ENCODE peak calls at places on chromosome 3, in five cellular contexts. O, Q, C, Z and M are unnamed samples.

GRCh38 chr3:88189361-88189810 is 39.6 kb downstream of the C3orf38 start:
- DNase-seq in Q (no peak), Z (no peak), O (no peak), C (no peak), M (no peak)

GRCh38 chr3:2856062-2856792 is 253.9 kb downstream of the IL5RA start:
- DNase-seq in Q (no peak), C (no peak), O (no peak), Z (no peak), M (no peak)

GRCh38 chr3:128493221-128494151 is 485 bp upstream of the GATA2 start:
- DNase-seq in O (no peak), C (no peak), Z (no peak), Q (no peak), M (peak)

GRCh38 chr3:144810150-144810549 is 838.5 kb downstream of the DIPK2A start:
- DNase-seq in Q (no peak), C (no peak), Z (no peak), O (no peak), M (no peak)

GRCh38 chr3:17554078-17554477 is 188.4 kb downstream of the TBC1D5 start:
- DNase-seq in Z (no peak), Q (no peak), O (no peak), C (no peak), M (no peak)

GRCh38 chr3:164417955-164418354 is 660.3 kb downstream of the SI start:
- DNase-seq in C (no peak), Z (no peak), O (no peak), Q (no peak), M (no peak)

GRCh38 chr3:10648181-10648580 is 142.8 kb upstream of the ATP2B2 start:
- DNase-seq in Q (no peak), Z (no peak), C (no peak), O (no peak), M (no peak)

GRCh38 chr3:46110701-46111493 is 83.6 kb upstream of the XCR1 start:
- DNase-seq in Q (no peak), O (no peak), C (peak), Z (no peak), M (no peak)

GRCh38 chr3:125043599-125044151 is 12.1 kb downstream of the HEG1 start:
- DNase-seq in Z (peak), O (peak), Q (no peak), C (no peak), M (peak)

GRCh38 chr3:71299160-71299559 is 284.4 kb downstream of the FOXP1 start:
- DNase-seq in O (no peak), Q (no peak), C (no peak), Z (no peak), M (no peak)

GRCh38 chr3:132284006-132284405 is 33.2 kb upstream of the ACP3 start:
- DNase-seq in Z (no peak), C (no peak), O (no peak), Q (no peak), M (no peak)

GRCh38 chr3:32438596-32439344 is 47.1 kb downstream of the CMTM7 start:
- DNase-seq in C (no peak), Z (no peak), Q (no peak), O (no peak), M (no peak)

GRCh38 chr3:183819831-183820230 is 5.5 kb downstream of the MAP6D1 start:
- DNase-seq in Q (no peak), Z (no peak), C (no peak), O (no peak), M (no peak)

GRCh38 chr3:107855710-107856109 is 235.1 kb downstream of the CD47 start:
- DNase-seq in C (no peak), Q (peak), Z (no peak), O (no peak), M (no peak)

GRCh38 chr3:29649815-29650547 is 369.1 kb downstream of the RBMS3 start:
- DNase-seq in Z (no peak), O (no peak), Q (no peak), C (no peak), M (no peak)

GRCh38 chr3:102194760-102195159 is 240.1 kb upstream of the ZPLD1 start:
- DNase-seq in Q (no peak), Z (no peak), C (no peak), O (no peak), M (no peak)

GRCh38 chr3:33060609-33061337 is 36.2 kb downstream of the GLB1 start:
- DNase-seq in Q (no peak), C (no peak), Z (no peak), O (peak), M (no peak)

GRCh38 chr3:126320517-126321293 is 36.5 kb downstream of the KLF15 start:
- DNase-seq in Z (no peak), C (peak), Q (no peak), O (no peak), M (no peak)

GRCh38 chr3:113148307-113148703 is 63.1 kb upstream of the BOC start:
- DNase-seq in Q (no peak), C (peak), Z (peak), O (no peak), M (no peak)

GRCh38 chr3:29453278-29453961 is 172.5 kb downstream of the RBMS3 start:
- DNase-seq in C (peak), O (peak), Z (peak), Q (no peak), M (peak)

GRCh38 chr3:99242271-99242670 is 340.8 kb upstream of the DCBLD2 start:
- DNase-seq in O (no peak), C (no peak), Q (no peak), Z (no peak), M (no peak)

GRCh38 chr3:46100812-46101211 is 73.5 kb upstream of the XCR1 start:
- DNase-seq in C (no peak), O (no peak), Z (peak), Q (no peak), M (no peak)

GRCh38 chr3:52350436-52350835 is 34.3 kb downstream of the DNAH1 start:
- DNase-seq in Z (no peak), Q (no peak), C (no peak), O (no peak), M (no peak)

GRCh38 chr3:83033123-83033522 is 1271.7 kb upstream of the GBE1 start:
- DNase-seq in O (no peak), Z (no peak), C (no peak), Q (no peak), M (no peak)

GRCh38 chr3:125125822-125126245 is 70.0 kb upstream of the HEG1 start:
- DNase-seq in Z (no peak), Q (no peak), C (no peak), O (no peak), M (no peak)

GRCh38 chr3:71372911-71373637 is 210.5 kb downstream of the FOXP1 start:
- DNase-seq in C (no peak), O (no peak), Z (no peak), Q (no peak), M (no peak)

GRCh38 chr3:52524752-52525661 is 8.7 kb downstream of the NT5DC2 start:
- DNase-seq in C (no peak), Z (peak), O (no peak), Q (no peak), M (peak)

GRCh38 chr3:28449398-28449797 is 100.8 kb upstream of the AZI2 start:
- DNase-seq in O (no peak), Q (no peak), Z (no peak), C (no peak), M (no peak)

GRCh38 chr3:3307491-3307890 is 128.0 kb upstream of the CRBN start:
- DNase-seq in Z (no peak), C (no peak), O (no peak), Q (no peak), M (no peak)

GRCh38 chr3:20583648-20584047 is 397.6 kb upstream of the SGO1 start:
- DNase-seq in O (no peak), Q (no peak), Z (no peak), C (no peak), M (no peak)

GRCh38 chr3:149466192-149466591 is 8.3 kb upstream of the TM4SF4 start:
- DNase-seq in C (no peak), O (no peak), Q (no peak), Z (peak), M (no peak)

GRCh38 chr3:149784064-149784704 is 8.2 kb downstream of the ANKUB1 start:
- DNase-seq in C (no peak), Q (no peak), O (no peak), Z (no peak), M (no peak)

GRCh38 chr3:53850895-53851294 is 4.5 kb downstream of the IL17RB start:
- DNase-seq in Q (no peak), O (peak), Z (peak), C (no peak), M (no peak)

GRCh38 chr3:195075199-195075940 is 195.6 kb downstream of the XXYLT1 start:
- DNase-seq in O (no peak), Z (peak), C (no peak), Q (no peak), M (peak)

GRCh38 chr3:45665101-45665572 is 24.1 kb upstream of the SACM1L start:
- DNase-seq in Z (peak), Q (peak), C (no peak), O (peak), M (no peak)

DNA sequence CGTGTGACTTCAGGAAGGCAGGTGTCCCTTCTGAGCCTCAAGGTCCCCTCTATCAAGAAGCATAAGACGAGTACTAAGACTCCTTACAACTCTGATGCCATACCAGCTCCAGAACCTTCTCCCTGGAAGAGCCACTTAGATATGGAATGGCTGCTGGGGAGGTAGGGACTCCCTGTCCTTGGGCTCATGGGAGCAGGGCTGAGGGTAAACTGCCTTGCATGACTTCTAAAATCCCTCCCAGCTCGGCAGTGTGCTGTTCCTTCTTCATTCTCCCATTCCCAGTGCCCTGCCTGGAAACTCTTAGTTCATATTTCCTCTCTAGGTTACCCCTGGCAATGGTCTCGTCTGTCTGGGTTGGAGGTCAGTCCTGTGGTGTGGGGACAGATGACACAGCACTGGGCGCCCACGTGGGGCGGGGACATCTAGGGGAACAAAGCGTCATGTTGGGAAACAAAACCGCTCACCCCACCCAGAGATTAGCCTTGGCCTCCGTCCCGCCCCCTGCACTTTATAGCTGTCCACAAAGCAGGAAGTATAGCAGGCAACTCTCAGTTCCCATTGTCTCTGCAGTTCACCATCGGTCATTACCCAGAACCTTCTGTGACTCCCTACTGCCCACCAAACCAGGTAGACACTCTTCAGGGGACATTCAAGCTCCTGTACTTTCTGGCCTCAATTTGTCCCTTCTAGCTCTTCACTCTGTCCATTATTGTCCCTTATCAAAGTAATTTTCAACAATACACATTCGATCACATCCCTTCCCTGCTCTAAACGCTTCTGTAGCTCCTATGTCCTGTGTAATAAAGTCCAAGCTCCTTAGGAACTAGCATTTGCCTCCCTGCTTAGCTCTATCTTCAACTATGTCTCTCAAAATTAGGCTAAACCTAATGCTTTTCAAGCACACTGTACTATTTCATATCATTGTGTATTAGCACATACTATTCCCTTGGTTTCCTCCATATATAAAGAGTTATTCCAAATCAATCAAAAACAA is 73.8 kb downstream of the IQSEC1 start:
- DNase-seq in Q (no peak), Z (peak), C (peak), O (peak), M (peak)
- TF ChIP-seq POLR2A in Q (no peak), Z (no peak), C (no peak), O (no peak), M (no peak)

DNA sequence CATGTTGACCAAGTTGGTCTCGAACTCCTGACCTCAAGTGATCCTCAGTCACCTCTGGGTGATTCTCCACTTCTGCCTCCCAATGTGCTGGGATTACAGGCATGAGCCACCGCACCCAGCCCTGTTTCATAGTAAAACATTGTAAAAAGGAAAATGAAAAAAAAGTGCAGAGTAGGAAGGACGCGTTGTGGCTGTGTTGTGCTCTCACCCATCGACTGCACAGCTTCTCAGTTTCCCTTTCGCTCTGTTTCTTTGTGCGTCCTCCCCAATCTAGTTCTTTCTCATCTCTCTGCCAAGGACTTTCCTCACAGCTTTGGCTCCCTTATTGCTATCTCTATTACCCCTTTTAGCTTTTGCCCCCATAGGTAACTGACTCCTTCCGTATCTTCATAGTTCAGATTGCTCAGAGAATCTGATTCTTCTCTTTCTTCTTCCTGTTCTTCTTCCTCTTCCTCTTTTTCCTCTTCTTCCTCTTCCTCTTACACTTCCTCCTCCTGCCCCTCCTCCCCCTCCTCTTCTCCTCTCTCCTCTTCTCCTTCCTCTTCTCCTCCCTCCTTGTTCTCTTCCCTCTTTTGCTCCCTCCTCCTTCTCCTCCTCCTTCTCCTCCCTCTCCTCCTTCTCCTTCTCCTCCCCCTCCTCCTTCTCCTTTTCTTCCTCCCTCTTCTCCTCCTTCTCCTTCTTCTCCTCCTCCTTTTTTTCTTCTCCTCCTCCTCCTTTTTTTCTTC is 81.1 kb upstream of the VGLL4 start:
- DNase-seq in O (no peak), Q (no peak), Z (no peak), C (no peak), M (no peak)
- TF ChIP-seq POLR2A in O (no peak), Q (no peak), Z (no peak), C (no peak), M (no peak)

DNA sequence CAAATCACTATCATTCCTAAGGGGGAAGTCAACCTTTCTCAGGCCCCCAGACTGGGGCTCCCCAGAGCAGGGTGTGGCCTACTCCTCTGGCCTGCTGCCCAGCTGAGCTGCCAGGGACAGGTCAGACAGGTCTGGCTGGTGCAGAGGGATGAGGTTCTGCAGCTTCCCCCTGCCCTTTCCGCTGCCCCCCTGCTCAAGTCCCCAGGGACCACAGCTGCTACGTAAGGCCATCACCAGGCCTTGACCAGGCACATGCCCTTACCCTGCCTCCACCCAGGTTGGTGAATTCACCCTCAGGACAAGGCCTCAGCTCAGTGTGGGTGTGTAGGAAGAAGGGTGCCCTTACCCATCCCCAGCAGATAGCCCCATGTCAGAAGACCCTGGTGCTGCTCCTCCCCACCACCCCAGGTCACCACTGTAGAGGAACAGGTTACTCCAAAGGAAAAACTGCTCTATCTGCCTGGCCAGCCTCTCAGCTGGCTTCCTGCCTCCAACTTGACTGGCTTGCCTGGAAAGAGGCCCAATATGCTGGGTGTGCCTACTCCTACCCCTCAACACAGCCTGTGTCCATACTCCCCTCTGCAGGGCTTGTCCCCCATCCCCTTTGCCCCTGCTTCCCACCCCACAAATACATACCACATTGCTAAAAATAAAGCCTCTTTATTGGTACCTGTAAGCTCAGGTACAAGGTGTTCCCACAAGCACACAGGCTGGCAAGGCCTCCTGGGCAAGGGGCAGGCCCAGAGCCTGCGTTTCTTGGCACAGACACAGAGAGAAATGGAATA is 12.0 kb downstream of the CSRNP1 start:
- DNase-seq in O (peak), Z (no peak), C (peak), Q (no peak), M (peak)
- TF ChIP-seq POLR2A in O (no peak), Z (no peak), C (no peak), Q (no peak), M (no peak)

GRCh38 chr3:9401986-9402385 is 4.6 kb downstream of the SETD5 start:
- DNase-seq in Q (no peak), O (no peak), C (no peak), Z (no peak), M (no peak)

GRCh38 chr3:9398715-9399708 is 1.6 kb downstream of the SETD5 start:
- DNase-seq in O (no peak), C (no peak), Z (no peak), Q (no peak), M (no peak)

GRCh38 chr3:9397911-9398714 is 698 bp downstream of the SETD5 start:
- DNase-seq in Q (no peak), Z (peak), C (peak), O (peak), M (peak)

GRCh38 chr3:9400626-9401025 is 3.2 kb downstream of the SETD5 start:
- DNase-seq in O (no peak), Z (no peak), C (no peak), Q (no peak), M (no peak)

GRCh38 chr3:9399746-9400145 is 2.3 kb downstream of the SETD5 start:
- DNase-seq in C (peak), Q (no peak), O (peak), Z (peak), M (peak)
- TF ChIP-seq POLR2A in C (no peak), Q (no peak), O (no peak), Z (no peak), M (no peak)

DNA sequence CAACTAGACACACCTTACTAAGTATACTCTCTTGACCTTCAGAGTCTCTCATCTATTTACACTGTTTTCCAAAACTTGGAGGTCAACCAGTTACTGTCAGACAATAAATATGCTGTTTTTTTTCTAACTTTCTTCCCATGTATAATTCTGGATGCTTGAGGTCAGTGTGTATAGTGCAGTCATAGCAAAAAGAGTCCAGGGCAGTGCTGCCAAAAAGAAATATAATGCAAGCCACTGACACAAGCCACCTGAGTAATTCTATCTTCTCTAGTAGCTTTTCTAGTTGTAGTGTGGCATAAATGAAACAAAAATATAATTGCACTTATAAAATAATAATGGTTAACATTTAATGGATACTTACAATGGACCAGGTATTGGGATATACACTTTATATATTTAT is 21.6 kb downstream of the GADL1 start:
- DNase-seq in Z (no peak), O (no peak), C (no peak), Q (no peak), M (no peak)
- TF ChIP-seq POLR2A in Z (no peak), O (no peak), C (no peak), Q (no peak), M (no peak)

GRCh38 chr3:141452045-141452444 is 34.8 kb upstream of the RASA2 start:
- DNase-seq in Z (no peak), O (no peak), C (no peak), Q (peak), M (no peak)

GRCh38 chr3:141454906-141455602 is 31.8 kb upstream of the RASA2 start:
- DNase-seq in Q (peak), Z (no peak), O (no peak), C (no peak), M (no peak)

GRCh38 chr3:141452773-141453172 is 34.1 kb upstream of the RASA2 start:
- DNase-seq in Q (no peak), O (no peak), Z (no peak), C (no peak), M (no peak)

GRCh38 chr3:141455603-141456327 is 31.1 kb upstream of the RASA2 start:
- DNase-seq in C (no peak), Z (no peak), O (no peak), Q (no peak), M (no peak)

GRCh38 chr3:141454055-141454454 is 32.8 kb upstream of the RASA2 start:
- DNase-seq in C (no peak), Z (no peak), Q (no peak), O (no peak), M (no peak)
- TF ChIP-seq POLR2A in C (no peak), Z (no peak), Q (no peak), O (no peak), M (no peak)

DNA sequence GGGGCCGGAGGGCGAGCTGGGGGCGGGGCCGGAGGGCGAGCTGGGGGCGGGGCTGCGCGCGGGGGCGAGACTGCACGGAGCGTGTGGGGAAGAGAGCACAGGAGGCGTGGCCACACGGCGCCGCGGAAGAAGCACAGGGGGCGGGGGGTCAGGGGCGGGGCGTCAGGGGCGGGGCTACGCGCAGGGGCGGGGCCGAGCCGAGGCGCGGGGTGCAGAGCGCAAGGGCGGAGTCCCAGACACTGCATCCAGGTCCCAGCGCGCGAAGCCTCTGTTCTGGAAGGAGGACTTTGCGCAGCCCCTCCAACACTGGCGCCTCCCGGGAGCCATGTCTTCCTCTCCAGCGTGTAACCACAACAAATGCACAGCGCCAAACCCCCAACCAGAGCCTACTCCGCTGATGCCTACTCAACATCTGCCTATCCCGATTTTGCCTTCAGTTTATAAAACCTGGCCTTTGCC is 105.4 kb downstream of the IQSEC1 start:
- DNase-seq in Q (peak), Z (peak), O (peak), C (peak), M (peak)
- TF ChIP-seq POLR2A in Q (peak), Z (peak), O (no peak), C (no peak), M (no peak)

GRCh38 chr3:47420511-47421484 is 40.0 kb downstream of the PTPN23 start:
- DNase-seq in C (peak), Q (peak), Z (peak), O (peak), M (peak)
- TF ChIP-seq POLR2A in C (no peak), Q (no peak), Z (no peak), O (no peak), M (no peak)